ENCODE peak calls at places on chromosomes 7 and 10, in six cellular contexts. O is prostate gland, L is ovary, U is uterus, E is tibial nerve, K is IMR-90. Y is an unnamed sample. For H3K36me3, the result is how much of the 10 kb centered on the place peaks cover.

GRCh38 chr7:18117482-18117881 is 89.8 kb upstream of the PRPS1L1 start:
- DNase-seq in K (peak), U (no peak), L (no peak), E (no peak), O (no peak), Y (no peak)

GRCh38 chr10:91924212-91925021 is 847 bp downstream of the BTAF1 start:
- DNase-seq in L (no peak), E (no peak), O (no peak), K (peak), U (no peak), Y (no peak)

GRCh38 chr10:125004571-125005311 is 62.8 kb downstream of the ZRANB1 start:
- DNase-seq in L (no peak), E (no peak), U (peak), O (no peak), K (no peak), Y (no peak)

GRCh38 chr7:44959956-44960640 is 18.7 kb downstream of the MYO1G start:
- DNase-seq in U (no peak), L (no peak), K (no peak), E (no peak), O (no peak), Y (no peak)

GRCh38 chr10:14945097-14945496 is 8.8 kb downstream of the DCLRE1C start:
- DNase-seq in L (no peak), K (peak), U (no peak), O (no peak), E (no peak), Y (no peak)

GRCh38 chr10:113062977-113063967 is 113.2 kb downstream of the TCF7L2 start:
- DNase-seq in E (no peak), K (peak), U (no peak), O (no peak), L (no peak), Y (no peak)

GRCh38 chr10:7192041-7192440 is 218.8 kb downstream of the SFMBT2 start:
- DNase-seq in K (no peak), E (no peak), U (no peak), O (no peak), L (no peak), Y (no peak)

GRCh38 chr7:81484266-81484665 is 285.6 kb downstream of the HGF start:
- DNase-seq in O (no peak), K (peak), U (peak), E (peak), L (peak), Y (peak)

GRCh38 chr7:138886501-138886917 is 88.5 kb upstream of the ATP6V0A4 start:
- DNase-seq in L (no peak), E (peak), O (peak), K (peak), U (no peak), Y (peak)

GRCh38 chr7:158011941-158012340 is 575.7 kb downstream of the PTPRN2 start:
- DNase-seq in O (no peak), K (no peak), L (no peak), U (no peak), E (no peak), Y (no peak)

GRCh38 chr10:11874568-11875182 is 51.5 kb downstream of the PROSER2 start:
- DNase-seq in E (no peak), K (peak), O (peak), L (peak), U (peak), Y (peak)

GRCh38 chr7:23431596-23432284 is 38.6 kb downstream of the IGF2BP3 start:
- DNase-seq in U (no peak), O (no peak), K (peak), L (no peak), E (no peak), Y (no peak)

GRCh38 chr7:93043393-93043985 is 74.3 kb downstream of the SAMD9 start:
- DNase-seq in U (no peak), L (no peak), K (peak), E (no peak), O (no peak), Y (no peak)

GRCh38 chr7:26200113-26200443 is 468 bp downstream of the HNRNPA2B1 start:
- DNase-seq in U (peak), E (peak), L (peak), K (no peak), O (peak), Y (peak)

GRCh38 chr10:49311562-49312236 is 12.7 kb downstream of the C10orf71 start:
- DNase-seq in L (no peak), O (no peak), U (no peak), E (no peak), K (no peak), Y (no peak)

GRCh38 chr10:44647877-44648542 is 263.1 kb upstream of the CXCL12 start:
- DNase-seq in L (peak), O (no peak), U (peak), E (peak), K (peak), Y (peak)

GRCh38 chr7:13017325-13017853 is 330.0 kb downstream of the ARL4A start:
- DNase-seq in O (no peak), U (no peak), K (peak), L (no peak), E (no peak), Y (no peak)

GRCh38 chr10:115092555-115093285 is 445 bp upstream of the ATRNL1 start:
- DNase-seq in K (peak), L (peak), U (peak), E (no peak), O (no peak), Y (peak)

GRCh38 chr7:142539901-142540300 is 209.4 kb upstream of the PRSS1 start:
- DNase-seq in L (no peak), U (no peak), E (no peak), K (peak), O (no peak), Y (no peak)

GRCh38 chr7:149220534-149220933 is 18.9 kb upstream of the ZNF212 start:
- DNase-seq in O (no peak), K (peak), U (no peak), E (no peak), L (no peak), Y (no peak)

GRCh38 chr10:122112021-122112616 is 123.2 kb downstream of the TACC2 start:
- DNase-seq in L (no peak), E (peak), K (peak), U (no peak), O (no peak), Y (peak)

GRCh38 chr10:110118891-110119621 is 88.3 kb upstream of the MXI1 start:
- DNase-seq in O (no peak), K (no peak), E (no peak), U (no peak), L (no peak), Y (no peak)

GRCh38 chr7:49081076-49081475 is 156.7 kb downstream of the CDC14C start:
- DNase-seq in U (no peak), L (no peak), O (no peak), K (no peak), E (no peak), Y (no peak)

DNA sequence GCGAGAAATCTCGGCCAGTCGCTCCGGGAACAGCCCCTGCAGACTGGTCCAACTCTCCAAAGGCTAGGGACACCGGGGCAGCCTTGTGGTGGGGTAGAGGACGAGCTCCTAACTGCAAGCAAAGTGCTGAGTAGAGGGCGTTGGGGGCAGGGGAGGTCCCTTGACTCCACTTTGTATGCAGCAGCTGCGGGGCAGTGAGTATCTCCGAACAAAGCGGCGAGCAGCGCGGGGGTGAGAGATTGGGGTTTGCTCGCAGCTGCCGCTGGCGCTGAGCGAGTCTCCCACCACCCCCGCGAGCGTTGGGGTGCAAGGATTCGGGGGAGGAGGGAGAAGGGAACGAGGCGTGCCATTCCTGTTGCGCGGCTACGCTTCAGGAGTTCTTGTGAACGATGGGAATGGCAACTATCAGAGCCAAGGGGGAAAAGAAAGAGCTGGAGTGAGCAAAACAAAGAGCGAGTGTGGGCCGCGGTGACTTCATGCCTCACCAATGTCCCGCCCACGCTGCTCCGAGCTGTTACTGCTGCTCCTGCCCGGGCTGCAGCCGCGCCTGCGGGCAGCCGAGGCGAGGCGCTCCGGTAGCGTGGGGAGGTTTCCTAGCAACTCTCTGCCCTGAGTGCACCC is 414 bp upstream of the ITGB8 start:
- DNase-seq in E (peak), U (peak), L (peak), K (peak), O (peak), Y (peak)
- TF ChIP-seq POLR2A in E (peak), U (peak), L (no peak), K (peak), O (peak), Y (no peak)

DNA sequence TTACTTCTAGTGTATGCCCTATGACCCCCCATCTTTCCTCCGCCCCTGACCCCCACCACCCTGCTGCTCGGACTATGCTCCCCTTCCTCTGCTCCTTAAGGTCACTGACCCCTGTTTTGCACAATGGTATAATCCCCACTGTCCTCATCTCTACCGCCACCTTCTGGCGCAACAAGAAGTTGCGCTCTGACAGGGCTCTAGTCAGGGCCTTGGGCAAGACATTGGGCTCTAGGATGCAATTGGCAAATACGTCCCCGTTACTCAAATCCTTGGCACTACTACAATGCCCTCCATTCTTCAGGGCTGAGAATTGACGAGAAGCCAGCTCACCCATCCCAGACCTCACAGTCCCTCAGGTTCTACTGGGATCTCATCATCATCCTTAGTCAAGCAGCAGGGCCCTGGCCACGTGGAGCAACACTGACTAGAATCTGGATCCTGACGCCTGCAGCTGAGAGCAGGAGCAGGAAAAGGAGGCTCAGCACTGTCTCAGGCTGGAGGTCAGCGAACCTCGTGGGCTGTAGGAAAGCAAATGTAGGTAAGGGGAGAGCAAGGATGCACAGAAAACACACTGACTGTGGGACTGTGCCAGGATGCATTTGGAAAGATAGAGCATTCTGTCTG is 10.6 kb downstream of the LRIT2 start:
- DNase-seq in L (no peak), K (no peak), E (no peak), O (no peak), U (no peak), Y (peak)
- H3K36me3 ChIP-seq in L (under half), K (under half), E (under half), O (under half), U (under half), Y (under half)

DNA sequence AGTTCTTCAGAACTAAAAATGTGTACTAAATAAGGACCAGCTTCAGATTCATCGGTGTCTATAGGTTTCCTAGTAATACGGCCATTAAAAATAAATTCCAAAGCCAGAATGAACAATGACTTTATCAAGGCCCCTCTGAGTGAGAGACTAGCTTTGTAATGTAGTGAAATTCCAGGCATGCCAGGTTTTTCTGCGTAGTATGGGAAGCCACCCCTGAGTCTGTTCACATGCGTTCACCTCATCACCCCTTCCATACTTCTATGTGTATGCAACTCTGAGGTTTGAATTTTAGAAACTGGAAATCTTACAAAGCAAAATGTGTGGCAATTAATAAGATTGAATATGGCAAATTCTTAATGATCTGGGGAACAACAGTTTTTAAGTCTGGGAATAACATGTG is 24.5 kb downstream of the RNF32 start:
- DNase-seq in U (no peak), L (no peak), O (no peak), E (no peak), K (peak), Y (no peak)
- H3K27ac ChIP-seq in U (no peak), L (no peak), O (no peak), E (no peak), K (no peak), Y (no peak)

GRCh38 chr7:2353113-2353512 is 1.5 kb upstream of the EIF3B start:
- DNase-seq in L (no peak), E (no peak), O (no peak), K (no peak), U (no peak), Y (no peak)

GRCh38 chr7:2353650-2354172 is 916 bp upstream of the EIF3B start:
- DNase-seq in L (peak), K (peak), O (peak), U (peak), E (no peak), Y (peak)

GRCh38 chr7:2357165-2357564 is 2.5 kb downstream of the EIF3B start:
- DNase-seq in U (no peak), E (no peak), K (no peak), L (no peak), O (no peak), Y (no peak)

GRCh38 chr7:2354173-2355078 is at the start of gene EIF3B:
- DNase-seq in K (peak), O (peak), L (peak), U (peak), E (peak), Y (peak)

GRCh38 chr7:2355079-2356008 is 717 bp downstream of the EIF3B start:
- DNase-seq in K (no peak), U (no peak), E (no peak), O (no peak), L (peak), Y (peak)
- TF ChIP-seq POLR2A in K (no peak), U (no peak), E (no peak), O (no peak), L (no peak), Y (no peak)